ENCODE peak calls at places on chromosomes 12 and 14, in four cellular contexts. One of them, this sample, is unnamed.

GRCh38 chr12:2268478-2269286 is 215.9 kb downstream of the CACNA1C start:
- DNase-seq in K562: no peak
- DNase-seq in A549: no peak
- DNase-seq in endothelial cell of umbilical vein: no peak
- DNase-seq in this sample: no peak

GRCh38 chr14:106841701-106842100 is 1315.3 kb downstream of the TMEM121 start:
- DNase-seq in K562: no peak
- DNase-seq in A549: no peak
- DNase-seq in endothelial cell of umbilical vein: no peak
- DNase-seq in this sample: no peak

GRCh38 chr12:94271351-94271750 is 123.0 kb downstream of the PLXNC1 start:
- DNase-seq in K562: no peak
- DNase-seq in A549: no peak
- DNase-seq in endothelial cell of umbilical vein: no peak
- DNase-seq in this sample: no peak

GRCh38 chr12:128942960-128943477 is 89.7 kb downstream of the GLT1D1 start:
- DNase-seq in K562: no peak
- DNase-seq in A549: no peak
- DNase-seq in endothelial cell of umbilical vein: no peak
- DNase-seq in this sample: no peak

GRCh38 chr14:46036099-46036498 is 615.5 kb downstream of the RPL10L start:
- DNase-seq in K562: no peak
- DNase-seq in A549: no peak
- DNase-seq in endothelial cell of umbilical vein: no peak
- DNase-seq in this sample: no peak

GRCh38 chr12:107400686-107401447 is 284.7 kb upstream of the PWP1 start:
- DNase-seq in K562: no peak
- DNase-seq in A549: peak; percentile 47
- DNase-seq in endothelial cell of umbilical vein: no peak
- DNase-seq in this sample: peak; percentile 78

GRCh38 chr12:130014485-130014807 is 110.6 kb upstream of the TMEM132D start:
- DNase-seq in K562: no peak
- DNase-seq in A549: peak; percentile 17
- DNase-seq in endothelial cell of umbilical vein: no peak
- DNase-seq in this sample: peak; percentile 39

GRCh38 chr14:36510078-36510799 is 9.8 kb downstream of the NKX2-1 start:
- DNase-seq in K562: no peak
- DNase-seq in A549: no peak
- DNase-seq in endothelial cell of umbilical vein: no peak
- DNase-seq in this sample: no peak

GRCh38 chr14:57089901-57090300 is 178.8 kb downstream of the EXOC5 start:
- DNase-seq in K562: no peak
- DNase-seq in A549: no peak
- DNase-seq in endothelial cell of umbilical vein: no peak
- DNase-seq in this sample: no peak

GRCh38 chr12:47636908-47637780 is 68.7 kb downstream of the RPAP3 start:
- DNase-seq in K562: no peak
- DNase-seq in A549: peak; percentile 78
- DNase-seq in endothelial cell of umbilical vein: no peak
- DNase-seq in this sample: peak; percentile 39

GRCh38 chr14:20614038-20614840 is 23.1 kb upstream of the RNASE12 start:
- DNase-seq in K562: no peak
- DNase-seq in A549: peak; percentile 85
- DNase-seq in endothelial cell of umbilical vein: peak; percentile 28
- DNase-seq in this sample: no peak

GRCh38 chr14:101109981-101110728 is 206.6 kb upstream of the RTL1 start:
- DNase-seq in K562: no peak
- DNase-seq in A549: no peak
- DNase-seq in endothelial cell of umbilical vein: no peak
- DNase-seq in this sample: no peak

GRCh38 chr12:39272934-39273770 is 169.8 kb downstream of the KIF21A start:
- DNase-seq in K562: peak; percentile 47
- DNase-seq in A549: peak; percentile 48
- DNase-seq in endothelial cell of umbilical vein: peak; percentile 67
- DNase-seq in this sample: peak; percentile 44

GRCh38 chr12:71694099-71694820 is 8.4 kb downstream of the TMEM19 start:
- DNase-seq in K562: no peak
- DNase-seq in A549: no peak
- DNase-seq in endothelial cell of umbilical vein: no peak
- DNase-seq in this sample: no peak

GRCh38 chr12:94832780-94833760 is 170.4 kb downstream of the NDUFA12 start:
- DNase-seq in K562: no peak
- DNase-seq in A549: no peak
- DNase-seq in endothelial cell of umbilical vein: no peak
- DNase-seq in this sample: no peak

GRCh38 chr12:6699989-6700645 is 498 bp downstream of the PIANP start:
- DNase-seq in K562: peak; percentile 31
- DNase-seq in A549: no peak
- DNase-seq in endothelial cell of umbilical vein: no peak
- DNase-seq in this sample: no peak

GRCh38 chr12:6821271-6821673 is 349 bp upstream of the GPR162 start:
- DNase-seq in K562: no peak
- DNase-seq in A549: peak; percentile 59
- DNase-seq in endothelial cell of umbilical vein: peak; percentile 83
- DNase-seq in this sample: peak; percentile 88

GRCh38 chr12:82923935-82924334 is 237.2 kb downstream of the TMTC2 start:
- DNase-seq in K562: no peak
- DNase-seq in A549: no peak
- DNase-seq in endothelial cell of umbilical vein: no peak
- DNase-seq in this sample: no peak

GRCh38 chr14:50421499-50421898 is 24.8 kb upstream of the CDKL1 start:
- DNase-seq in K562: no peak
- DNase-seq in A549: no peak
- DNase-seq in endothelial cell of umbilical vein: no peak
- DNase-seq in this sample: no peak

GRCh38 chr14:50425816-50426215 is 29.1 kb upstream of the CDKL1 start:
- DNase-seq in K562: no peak
- DNase-seq in A549: no peak
- DNase-seq in endothelial cell of umbilical vein: no peak
- DNase-seq in this sample: peak; percentile 59

GRCh38 chr14:50423529-50423928 is 26.8 kb upstream of the CDKL1 start:
- DNase-seq in K562: no peak
- DNase-seq in A549: no peak
- DNase-seq in endothelial cell of umbilical vein: no peak
- DNase-seq in this sample: no peak

DNA sequence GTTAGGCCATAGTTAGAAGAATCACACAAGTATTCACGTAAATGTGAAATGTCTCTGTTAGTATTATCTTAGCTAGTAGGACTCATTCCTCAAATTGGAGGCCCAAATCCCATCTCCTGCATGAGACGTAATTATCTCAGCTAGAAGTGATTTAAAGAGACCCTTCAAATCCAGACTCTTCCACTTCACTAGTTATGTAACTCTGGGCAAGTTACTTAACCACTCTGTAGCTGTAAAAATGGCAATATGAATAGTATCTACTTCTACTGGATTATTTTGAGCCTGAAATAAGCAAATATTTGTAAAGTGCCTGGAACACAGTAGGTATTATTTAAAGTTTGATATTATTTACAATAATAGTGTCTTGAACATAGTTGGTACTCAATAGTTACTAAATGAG is 28.4 kb upstream of the CDKL1 start:
- DNase-seq in K562: no peak
- DNase-seq in A549: no peak
- DNase-seq in endothelial cell of umbilical vein: no peak
- DNase-seq in this sample: no peak
- H3K4me3 ChIP-seq in K562: no peak overlapping the region
- H3K4me3 ChIP-seq in A549: no peak overlapping the region
- H3K4me3 ChIP-seq in endothelial cell of umbilical vein: no peak overlapping the region
- H3K4me3 ChIP-seq in this sample: no peak overlapping the region

GRCh38 chr14:33846100-33846824 is 104.6 kb downstream of the EGLN3 start:
- DNase-seq in K562: no peak
- DNase-seq in A549: no peak
- DNase-seq in endothelial cell of umbilical vein: no peak
- DNase-seq in this sample: no peak

GRCh38 chr14:33844118-33844517 is 106.8 kb downstream of the EGLN3 start:
- DNase-seq in K562: no peak
- DNase-seq in A549: no peak
- DNase-seq in endothelial cell of umbilical vein: no peak
- DNase-seq in this sample: no peak

GRCh38 chr14:33839193-33840076 is 111.4 kb downstream of the EGLN3 start:
- DNase-seq in K562: peak; percentile 46
- DNase-seq in A549: peak; percentile 42
- DNase-seq in endothelial cell of umbilical vein: peak; percentile 37
- DNase-seq in this sample: peak; percentile 33

GRCh38 chr14:33840797-33841196 is 110.1 kb downstream of the EGLN3 start:
- DNase-seq in K562: no peak
- DNase-seq in A549: no peak
- DNase-seq in endothelial cell of umbilical vein: no peak
- DNase-seq in this sample: no peak

DNA sequence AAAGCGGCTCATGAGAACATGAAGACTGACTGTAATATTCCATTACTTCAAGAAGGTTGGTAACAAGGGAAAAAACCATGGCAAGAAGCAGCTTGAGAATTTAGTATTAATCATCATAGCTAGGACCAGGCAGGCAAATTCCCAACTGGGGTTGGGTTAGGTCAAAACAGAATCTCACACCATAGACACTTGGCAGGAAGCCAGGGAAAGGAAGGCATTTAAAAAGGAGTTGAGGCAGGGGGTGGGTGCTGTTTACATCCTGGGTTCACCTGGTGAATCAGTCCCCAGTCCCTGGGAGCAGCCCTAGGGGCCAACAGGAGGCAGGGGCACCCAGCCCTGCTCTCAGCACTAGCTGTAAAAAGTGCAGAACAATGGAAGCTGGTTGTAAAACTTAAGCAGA is 108.6 kb downstream of the EGLN3 start:
- DNase-seq in K562: no peak
- DNase-seq in A549: peak; percentile 19
- DNase-seq in endothelial cell of umbilical vein: no peak
- DNase-seq in this sample: no peak
- TF ChIP-seq MAX in K562: no peak
- TF ChIP-seq MAX in A549: no peak
- TF ChIP-seq MAX in endothelial cell of umbilical vein: no peak
- TF ChIP-seq MAX in this sample: no peak

GRCh38 chr14:82565825-82566224 is 1032.2 kb upstream of the SEL1L start:
- DNase-seq in K562: no peak
- DNase-seq in A549: no peak
- DNase-seq in endothelial cell of umbilical vein: no peak
- DNase-seq in this sample: no peak
- TF ChIP-seq MYC in K562: no peak
- TF ChIP-seq MYC in A549: no peak
- TF ChIP-seq MYC in endothelial cell of umbilical vein: no peak
- TF ChIP-seq MYC in this sample: no peak

GRCh38 chr12:56082382-56082781 is 2.4 kb downstream of the ERBB3 start:
- DNase-seq in K562: peak; percentile 25
- DNase-seq in A549: no peak
- DNase-seq in endothelial cell of umbilical vein: no peak
- DNase-seq in this sample: no peak

GRCh38 chr12:56078931-56079728 is 835 bp upstream of the ERBB3 start:
- DNase-seq in K562: peak; percentile 87
- DNase-seq in A549: peak; percentile 95
- DNase-seq in endothelial cell of umbilical vein: peak; percentile 93
- DNase-seq in this sample: peak; percentile 86

GRCh38 chr12:56081393-56082347 is 1.7 kb downstream of the ERBB3 start:
- DNase-seq in K562: peak; percentile 2
- DNase-seq in A549: peak; percentile 30
- DNase-seq in endothelial cell of umbilical vein: no peak
- DNase-seq in this sample: no peak

GRCh38 chr12:56079729-56080555 is at the start of gene ERBB3:
- DNase-seq in K562: peak; percentile 93
- DNase-seq in A549: peak; percentile 80
- DNase-seq in endothelial cell of umbilical vein: peak; percentile 77
- DNase-seq in this sample: peak; percentile 82

GRCh38 chr12:56080556-56081138 is 682 bp downstream of the ERBB3 start:
- DNase-seq in K562: peak; percentile 36
- DNase-seq in A549: peak; percentile 50
- DNase-seq in endothelial cell of umbilical vein: no peak
- DNase-seq in this sample: no peak
- H3K4me3 ChIP-seq in K562: peak overlapping the region; percentile 51
- H3K4me3 ChIP-seq in A549: peak overlapping the region; percentile 73
- H3K4me3 ChIP-seq in endothelial cell of umbilical vein: no peak overlapping the region
- H3K4me3 ChIP-seq in this sample: no peak overlapping the region

GRCh38 chr14:90114554-90114953 is 52.8 kb downstream of the KCNK13 start:
- DNase-seq in K562: no peak
- DNase-seq in A549: peak; percentile 26
- DNase-seq in endothelial cell of umbilical vein: no peak
- DNase-seq in this sample: no peak
- TF ChIP-seq MAX in K562: no peak
- TF ChIP-seq MAX in A549: no peak
- TF ChIP-seq MAX in endothelial cell of umbilical vein: no peak
- TF ChIP-seq MAX in this sample: no peak

This sample was measured in NB4.